ENCODE peak calls at places on chromosomes 12 and 14, in seven cellular contexts. One of them, this sample, is unnamed.

GRCh38 chr12:51893786-51894185 is 5.9 kb downstream of the ANKRD33 start:
- DNase-seq in astrocyte: no peak
- DNase-seq in mammary epithelial cell: no peak
- DNase-seq in left ventricle myocardium inferior: no peak
- DNase-seq in fibroblast of lung: no peak
- DNase-seq in suprapubic skin: no peak
- DNase-seq in small intestine: no peak
- DNase-seq in this sample: no peak

GRCh38 chr12:62618948-62619347 is 152.3 kb downstream of the MON2 start:
- DNase-seq in astrocyte: no peak
- DNase-seq in mammary epithelial cell: no peak
- DNase-seq in left ventricle myocardium inferior: no peak
- DNase-seq in fibroblast of lung: no peak
- DNase-seq in suprapubic skin: no peak
- DNase-seq in small intestine: no peak
- DNase-seq in this sample: no peak

GRCh38 chr12:3201741-3202500 is 124.7 kb downstream of the TSPAN9 start:
- DNase-seq in astrocyte: no peak
- DNase-seq in mammary epithelial cell: no peak
- DNase-seq in left ventricle myocardium inferior: peak
- DNase-seq in fibroblast of lung: no peak
- DNase-seq in suprapubic skin: no peak
- DNase-seq in small intestine: no peak
- DNase-seq in this sample: no peak

GRCh38 chr12:57011438-57012424 is 4.6 kb downstream of the TAC3 start:
- DNase-seq in astrocyte: no peak
- DNase-seq in mammary epithelial cell: no peak
- DNase-seq in left ventricle myocardium inferior: no peak
- DNase-seq in fibroblast of lung: no peak
- DNase-seq in suprapubic skin: no peak
- DNase-seq in small intestine: no peak
- DNase-seq in this sample: no peak

GRCh38 chr14:99395904-99396530 is 84.6 kb downstream of the SETD3 start:
- DNase-seq in astrocyte: peak
- DNase-seq in mammary epithelial cell: peak
- DNase-seq in left ventricle myocardium inferior: no peak
- DNase-seq in fibroblast of lung: peak
- DNase-seq in suprapubic skin: no peak
- DNase-seq in small intestine: no peak
- DNase-seq in this sample: peak

GRCh38 chr12:92539966-92540791 is 162.6 kb upstream of the PLEKHG7 start:
- DNase-seq in astrocyte: no peak
- DNase-seq in mammary epithelial cell: no peak
- DNase-seq in left ventricle myocardium inferior: peak
- DNase-seq in fibroblast of lung: no peak
- DNase-seq in suprapubic skin: no peak
- DNase-seq in small intestine: no peak
- DNase-seq in this sample: no peak

GRCh38 chr12:1474059-1474537 is 120.3 kb downstream of the FBXL14 start:
- DNase-seq in astrocyte: peak
- DNase-seq in mammary epithelial cell: peak
- DNase-seq in left ventricle myocardium inferior: no peak
- DNase-seq in fibroblast of lung: peak
- DNase-seq in suprapubic skin: no peak
- DNase-seq in small intestine: no peak
- DNase-seq in this sample: peak

GRCh38 chr12:117060236-117060926 is 38.8 kb downstream of the TESC start:
- DNase-seq in astrocyte: no peak
- DNase-seq in mammary epithelial cell: no peak
- DNase-seq in left ventricle myocardium inferior: no peak
- DNase-seq in fibroblast of lung: no peak
- DNase-seq in suprapubic skin: no peak
- DNase-seq in small intestine: no peak
- DNase-seq in this sample: no peak

GRCh38 chr14:31703056-31703455 is 141.9 kb downstream of the NUBPL start:
- DNase-seq in astrocyte: no peak
- DNase-seq in mammary epithelial cell: no peak
- DNase-seq in left ventricle myocardium inferior: no peak
- DNase-seq in fibroblast of lung: no peak
- DNase-seq in suprapubic skin: no peak
- DNase-seq in small intestine: no peak
- DNase-seq in this sample: no peak

GRCh38 chr14:100679707-100680438 is 46.8 kb upstream of the DLK1 start:
- DNase-seq in astrocyte: peak
- DNase-seq in mammary epithelial cell: no peak
- DNase-seq in left ventricle myocardium inferior: peak
- DNase-seq in fibroblast of lung: peak
- DNase-seq in suprapubic skin: no peak
- DNase-seq in small intestine: no peak
- DNase-seq in this sample: no peak

GRCh38 chr14:95432152-95433093 is 84.0 kb downstream of the SYNE3 start:
- DNase-seq in astrocyte: no peak
- DNase-seq in mammary epithelial cell: peak
- DNase-seq in left ventricle myocardium inferior: peak
- DNase-seq in fibroblast of lung: peak
- DNase-seq in suprapubic skin: no peak
- DNase-seq in small intestine: peak
- DNase-seq in this sample: peak

GRCh38 chr12:95908573-95908972 is 33.8 kb downstream of the CCDC38 start:
- DNase-seq in astrocyte: peak
- DNase-seq in mammary epithelial cell: no peak
- DNase-seq in left ventricle myocardium inferior: no peak
- DNase-seq in fibroblast of lung: peak
- DNase-seq in suprapubic skin: no peak
- DNase-seq in small intestine: no peak
- DNase-seq in this sample: no peak

GRCh38 chr14:95507174-95507573 is 9.3 kb downstream of the SYNE3 start:
- DNase-seq in astrocyte: peak
- DNase-seq in mammary epithelial cell: peak
- DNase-seq in left ventricle myocardium inferior: peak
- DNase-seq in fibroblast of lung: peak
- DNase-seq in suprapubic skin: peak
- DNase-seq in small intestine: no peak
- DNase-seq in this sample: peak

GRCh38 chr14:94659953-94660946 is 48.1 kb downstream of the SERPINA3 start:
- DNase-seq in astrocyte: no peak
- DNase-seq in mammary epithelial cell: peak
- DNase-seq in left ventricle myocardium inferior: no peak
- DNase-seq in fibroblast of lung: no peak
- DNase-seq in suprapubic skin: no peak
- DNase-seq in small intestine: no peak
- DNase-seq in this sample: no peak

GRCh38 chr12:19799216-19799615 is 359.9 kb downstream of the AEBP2 start:
- DNase-seq in astrocyte: peak
- DNase-seq in mammary epithelial cell: peak
- DNase-seq in left ventricle myocardium inferior: no peak
- DNase-seq in fibroblast of lung: peak
- DNase-seq in suprapubic skin: no peak
- DNase-seq in small intestine: no peak
- DNase-seq in this sample: no peak

GRCh38 chr12:52230364-52231281 is 2.4 kb upstream of the KRT7 start:
- DNase-seq in astrocyte: peak
- DNase-seq in mammary epithelial cell: peak
- DNase-seq in left ventricle myocardium inferior: peak
- DNase-seq in fibroblast of lung: peak
- DNase-seq in suprapubic skin: peak
- DNase-seq in small intestine: no peak
- DNase-seq in this sample: peak

GRCh38 chr12:106740813-106741212 is 33.7 kb upstream of the RIC8B start:
- DNase-seq in astrocyte: no peak
- DNase-seq in mammary epithelial cell: no peak
- DNase-seq in left ventricle myocardium inferior: no peak
- DNase-seq in fibroblast of lung: no peak
- DNase-seq in suprapubic skin: no peak
- DNase-seq in small intestine: no peak
- DNase-seq in this sample: no peak

GRCh38 chr12:93279849-93280412 is 97.8 kb upstream of the NUDT4 start:
- DNase-seq in astrocyte: no peak
- DNase-seq in mammary epithelial cell: no peak
- DNase-seq in left ventricle myocardium inferior: no peak
- DNase-seq in fibroblast of lung: peak
- DNase-seq in suprapubic skin: no peak
- DNase-seq in small intestine: no peak
- DNase-seq in this sample: no peak

GRCh38 chr12:116266220-116266619 is 11.3 kb downstream of the MED13L start:
- DNase-seq in astrocyte: peak
- DNase-seq in mammary epithelial cell: peak
- DNase-seq in left ventricle myocardium inferior: no peak
- DNase-seq in fibroblast of lung: peak
- DNase-seq in suprapubic skin: no peak
- DNase-seq in small intestine: no peak
- DNase-seq in this sample: no peak

GRCh38 chr12:72282721-72283120 is 10.6 kb downstream of the TRHDE start:
- DNase-seq in astrocyte: no peak
- DNase-seq in mammary epithelial cell: peak
- DNase-seq in left ventricle myocardium inferior: no peak
- DNase-seq in fibroblast of lung: peak
- DNase-seq in suprapubic skin: no peak
- DNase-seq in small intestine: no peak
- DNase-seq in this sample: no peak

GRCh38 chr12:121573949-121574520 is 6.8 kb downstream of the KDM2B start:
- DNase-seq in astrocyte: no peak
- DNase-seq in mammary epithelial cell: no peak
- DNase-seq in left ventricle myocardium inferior: no peak
- DNase-seq in fibroblast of lung: no peak
- DNase-seq in suprapubic skin: no peak
- DNase-seq in small intestine: peak
- DNase-seq in this sample: no peak

GRCh38 chr14:22852940-22853767 is 16.8 kb downstream of the MMP14 start:
- DNase-seq in astrocyte: peak
- DNase-seq in mammary epithelial cell: peak
- DNase-seq in left ventricle myocardium inferior: peak
- DNase-seq in fibroblast of lung: peak
- DNase-seq in suprapubic skin: peak
- DNase-seq in small intestine: peak
- DNase-seq in this sample: peak
- H3K27ac ChIP-seq in astrocyte: peak
- H3K27ac ChIP-seq in mammary epithelial cell: peak
- H3K27ac ChIP-seq in left ventricle myocardium inferior: peak
- H3K27ac ChIP-seq in fibroblast of lung: peak
- H3K27ac ChIP-seq in suprapubic skin: peak
- H3K27ac ChIP-seq in small intestine: peak
- H3K27ac ChIP-seq in this sample: peak

GRCh38 chr12:53355121-53355520 is 19.0 kb upstream of the SP7 start:
- DNase-seq in astrocyte: no peak
- DNase-seq in mammary epithelial cell: no peak
- DNase-seq in left ventricle myocardium inferior: no peak
- DNase-seq in fibroblast of lung: no peak
- DNase-seq in suprapubic skin: no peak
- DNase-seq in small intestine: no peak
- DNase-seq in this sample: no peak

GRCh38 chr12:53347905-53348304 is 11.8 kb upstream of the SP7 start:
- DNase-seq in astrocyte: no peak
- DNase-seq in mammary epithelial cell: no peak
- DNase-seq in left ventricle myocardium inferior: no peak
- DNase-seq in fibroblast of lung: no peak
- DNase-seq in suprapubic skin: no peak
- DNase-seq in small intestine: no peak
- DNase-seq in this sample: no peak

DNA sequence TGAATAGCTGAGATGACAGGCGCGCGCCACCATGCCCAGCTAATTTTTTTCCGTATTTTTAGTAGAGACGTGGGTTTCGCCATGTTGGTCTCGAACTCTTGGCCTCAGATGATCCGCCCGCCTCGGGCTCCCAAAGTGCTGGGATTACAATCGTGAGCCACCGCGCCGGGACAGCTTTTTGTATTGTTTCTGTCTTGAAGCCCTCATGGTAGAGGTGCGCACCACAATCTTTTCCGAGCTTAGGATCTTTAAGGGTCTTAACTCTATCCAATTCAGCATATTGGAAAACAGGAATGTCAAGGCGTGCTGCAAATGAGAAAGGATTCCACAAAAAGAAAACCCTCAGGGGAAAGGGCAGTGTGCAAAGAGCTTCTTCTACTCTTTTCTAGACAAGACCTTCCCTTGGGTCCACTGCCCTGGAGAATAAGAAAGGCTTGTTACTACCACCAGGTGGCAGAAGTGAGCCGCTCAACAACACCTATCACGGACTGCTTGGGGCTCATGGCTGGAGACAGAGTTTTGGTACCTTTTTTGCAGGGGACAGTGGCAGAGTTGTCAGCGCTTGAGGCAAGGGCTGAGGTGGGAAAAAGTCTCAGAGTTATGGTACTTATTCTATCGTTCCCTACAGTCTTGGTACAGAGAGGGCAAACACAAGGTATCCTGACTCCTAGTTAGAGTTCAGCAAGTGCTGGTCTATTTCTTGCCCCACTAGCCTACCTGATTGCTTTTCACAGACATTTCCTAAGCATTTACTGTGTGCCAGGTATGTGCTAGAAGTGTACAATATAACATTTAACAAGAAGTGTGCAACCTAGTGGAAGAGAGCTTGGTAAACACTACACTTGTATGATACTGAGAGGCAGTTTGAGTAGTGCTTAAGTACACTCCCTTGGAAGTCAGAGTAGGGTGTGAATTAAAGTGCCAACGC is 16.4 kb upstream of the SP7 start:
- DNase-seq in astrocyte: peak
- DNase-seq in mammary epithelial cell: peak
- DNase-seq in left ventricle myocardium inferior: peak
- DNase-seq in fibroblast of lung: peak
- DNase-seq in suprapubic skin: peak
- DNase-seq in small intestine: peak
- DNase-seq in this sample: peak
- H3K27ac ChIP-seq in astrocyte: no peak
- H3K27ac ChIP-seq in mammary epithelial cell: no peak
- H3K27ac ChIP-seq in left ventricle myocardium inferior: no peak
- H3K27ac ChIP-seq in fibroblast of lung: no peak
- H3K27ac ChIP-seq in suprapubic skin: no peak
- H3K27ac ChIP-seq in small intestine: no peak
- H3K27ac ChIP-seq in this sample: peak

GRCh38 chr12:26737487-26738030 is 95.4 kb downstream of the ITPR2 start:
- DNase-seq in astrocyte: no peak
- DNase-seq in mammary epithelial cell: no peak
- DNase-seq in left ventricle myocardium inferior: no peak
- DNase-seq in fibroblast of lung: no peak
- DNase-seq in suprapubic skin: no peak
- DNase-seq in small intestine: no peak
- DNase-seq in this sample: no peak
- H3K27ac ChIP-seq in astrocyte: no peak
- H3K27ac ChIP-seq in mammary epithelial cell: no peak
- H3K27ac ChIP-seq in left ventricle myocardium inferior: no peak
- H3K27ac ChIP-seq in fibroblast of lung: no peak
- H3K27ac ChIP-seq in suprapubic skin: peak
- H3K27ac ChIP-seq in small intestine: no peak
- H3K27ac ChIP-seq in this sample: peak

DNA sequence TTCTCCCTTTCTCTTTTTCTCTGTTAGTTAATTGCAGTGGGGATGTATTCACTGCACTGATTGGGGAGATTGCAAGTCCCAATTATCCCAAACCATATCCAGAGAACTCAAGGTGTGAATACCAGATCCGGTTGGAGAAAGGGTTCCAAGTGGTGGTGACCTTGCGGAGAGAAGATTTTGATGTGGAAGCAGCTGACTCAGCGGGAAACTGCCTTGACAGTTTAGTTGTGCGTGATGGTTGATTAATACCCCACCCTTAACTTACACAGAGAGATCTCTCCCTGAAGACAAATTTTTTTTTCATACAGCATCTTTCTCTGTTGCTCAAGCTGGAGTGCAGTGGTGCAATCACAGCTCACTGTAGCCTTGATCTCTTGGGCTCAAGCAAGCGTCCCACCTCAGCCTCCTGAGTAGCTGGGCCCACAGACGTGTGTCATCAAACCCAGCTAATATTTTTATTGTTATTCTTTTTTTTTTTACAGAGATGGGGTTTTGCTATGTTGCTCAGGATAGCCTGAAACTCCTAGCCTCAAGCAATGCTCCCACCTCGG is 4.6 kb downstream of the C1S start:
- DNase-seq in astrocyte: no peak
- DNase-seq in mammary epithelial cell: no peak
- DNase-seq in left ventricle myocardium inferior: no peak
- DNase-seq in fibroblast of lung: no peak
- DNase-seq in suprapubic skin: no peak
- DNase-seq in small intestine: no peak
- DNase-seq in this sample: no peak
- H3K27ac ChIP-seq in astrocyte: no peak
- H3K27ac ChIP-seq in mammary epithelial cell: no peak
- H3K27ac ChIP-seq in left ventricle myocardium inferior: no peak
- H3K27ac ChIP-seq in fibroblast of lung: no peak
- H3K27ac ChIP-seq in suprapubic skin: no peak
- H3K27ac ChIP-seq in small intestine: no peak
- H3K27ac ChIP-seq in this sample: no peak

This sample was measured in RWPE1.